ENCODE peak calls at places on chromosomes 2 and 18, in four cellular contexts. K is foreskin melanocyte, A is iris pigment epithelial cell, I is SK-N-DZ. D is an unnamed sample.

GRCh38 chr18:74139888-74140287 is 7.7 kb downstream of the FBXO15 start:
- DNase-seq in K (peak), A (peak), I (no peak), D (no peak)

GRCh38 chr2:173552540-173552939 is 197.9 kb downstream of the CDCA7 start:
- DNase-seq in K (no peak), A (no peak), I (no peak), D (no peak)

GRCh38 chr18:47513036-47513435 is 261.6 kb upstream of the SKOR2 start:
- DNase-seq in K (no peak), A (no peak), I (no peak), D (no peak)

GRCh38 chr2:54570925-54571694 is 115.0 kb downstream of the SPTBN1 start:
- DNase-seq in K (peak), A (peak), I (no peak), D (peak)

GRCh38 chr2:119387381-119388129 is 20.8 kb downstream of the DBI start:
- DNase-seq in K (peak), A (peak), I (no peak), D (peak)

GRCh38 chr2:179268277-179268935 is 3.8 kb upstream of the SESTD1 start:
- DNase-seq in K (peak), A (peak), I (no peak), D (peak)

GRCh38 chr18:69109686-69110085 is 291.0 kb upstream of the DOK6 start:
- DNase-seq in K (no peak), A (peak), I (no peak), D (peak)

GRCh38 chr2:9170458-9171130 is 36.0 kb upstream of the ASAP2 start:
- DNase-seq in K (no peak), A (no peak), I (no peak), D (no peak)

GRCh38 chr2:194992648-194993047 is 664.4 kb upstream of the SLC39A10 start:
- DNase-seq in K (no peak), A (no peak), I (no peak), D (no peak)

GRCh38 chr2:220662415-220662814 is 909.7 kb downstream of the EPHA4 start:
- DNase-seq in K (no peak), A (no peak), I (no peak), D (no peak)

GRCh38 chr18:1544016-1544415 is 639.3 kb downstream of the ADCYAP1 start:
- DNase-seq in K (no peak), A (no peak), I (no peak), D (no peak)

GRCh38 chr18:43950062-43950461 is 672.8 kb upstream of the SYT4 start:
- DNase-seq in K (no peak), A (no peak), I (no peak), D (no peak)

GRCh38 chr2:172969609-172970008 is 106.0 kb upstream of the MAP3K20 start:
- DNase-seq in K (no peak), A (no peak), I (no peak), D (no peak)

GRCh38 chr18:26574958-26575864 is 26.9 kb upstream of the KCTD1 start:
- DNase-seq in K (peak), A (peak), I (peak), D (peak)

GRCh38 chr2:46775722-46776121 is 139.9 kb downstream of the MCFD2 start:
- DNase-seq in K (no peak), A (no peak), I (no peak), D (no peak)

GRCh38 chr2:181891966-181892794 is 650 bp downstream of the ITPRID2 start:
- DNase-seq in K (peak), A (peak), I (peak), D (peak)

GRCh38 chr2:232365621-232366321 is 12.8 kb upstream of the ALPP start:
- DNase-seq in K (no peak), A (peak), I (peak), D (peak)

GRCh38 chr18:32093523-32093922 is 1.8 kb downstream of the RNF138 start:
- DNase-seq in K (no peak), A (peak), I (no peak), D (no peak)

GRCh38 chr2:236828002-236828401 is 257.7 kb upstream of the COPS8 start:
- DNase-seq in K (no peak), A (no peak), I (no peak), D (no peak)

GRCh38 chr2:100596465-100596864 is 33.7 kb downstream of the PDCL3 start:
- DNase-seq in K (no peak), A (no peak), I (no peak), D (no peak)

GRCh38 chr2:7672685-7673071 is 755.5 kb downstream of the RNF144A start:
- DNase-seq in K (no peak), A (no peak), I (no peak), D (no peak)

GRCh38 chr2:177245010-177245422 is 19.5 kb downstream of the NFE2L2 start:
- DNase-seq in K (peak), A (peak), I (no peak), D (peak)

GRCh38 chr18:13321923-13322322 is 103.4 kb downstream of the LDLRAD4 start:
- DNase-seq in K (no peak), A (no peak), I (no peak), D (no peak)